ENCODE peak calls at places on chromosomes 16 and 17, in seven cellular contexts. K is K562, W is HCT116, X is SK-N-SH, A is H1, U is GM12878, M is HepG2. L is an unnamed sample. For H3K4me1 and H3K9me3, the result is how much of the 10 kb centered on the place peaks cover.

GRCh38 chr16:17266606-17267313 is 204.0 kb downstream of the XYLT1 start:
- DNase-seq in W (no peak), U (no peak), X (no peak), M (no peak), K (no peak), A (no peak), L (peak)

GRCh38 chr16:2039286-2040030 is 8.2 kb downstream of the NTHL1 start:
- DNase-seq in M (peak), K (peak), U (no peak), X (peak), A (no peak), W (no peak), L (no peak)

GRCh38 chr17:35242158-35242804 is 591 bp upstream of the SLFN5 start:
- DNase-seq in M (peak), W (peak), A (peak), K (peak), U (no peak), X (peak), L (peak)

GRCh38 chr16:85574672-85575475 is 38.2 kb upstream of the GSE1 start:
- DNase-seq in W (no peak), K (no peak), M (no peak), A (no peak), X (peak), U (no peak), L (no peak)

GRCh38 chr17:30323895-30324319 is 9.9 kb downstream of the TMIGD1 start:
- DNase-seq in W (peak), K (peak), U (no peak), A (no peak), M (no peak), X (no peak), L (no peak)

GRCh38 chr17:9226794-9227135 is 205.5 kb downstream of the NTN1 start:
- DNase-seq in A (peak), U (no peak), W (no peak), X (no peak), M (no peak), K (no peak), L (no peak)

GRCh38 chr16:30186782-30187555 is 3.6 kb downstream of the CORO1A start:
- DNase-seq in K (peak), W (no peak), U (peak), X (peak), M (peak), A (peak), L (peak)

GRCh38 chr16:23296994-23297393 is 5.1 kb upstream of the SCNN1B start:
- DNase-seq in W (peak), U (no peak), A (peak), K (peak), X (peak), M (peak), L (peak)

GRCh38 chr16:53948734-53949430 is 244.9 kb downstream of the FTO start:
- DNase-seq in A (no peak), U (no peak), M (no peak), X (no peak), K (no peak), W (no peak), L (no peak)

GRCh38 chr17:29383687-29384086 is 6.5 kb upstream of the TAOK1 start:
- DNase-seq in M (no peak), K (no peak), A (no peak), W (no peak), U (no peak), X (no peak), L (no peak)

GRCh38 chr17:44220211-44221071 is 966 bp upstream of the UBTF start:
- DNase-seq in M (no peak), K (peak), W (no peak), X (peak), U (no peak), A (peak), L (no peak)

GRCh38 chr17:79949646-79950292 is 85.9 kb downstream of the TBC1D16 start:
- DNase-seq in A (peak), X (peak), M (no peak), K (no peak), W (no peak), U (no peak), L (peak)

GRCh38 chr16:12565423-12565822 is 238.3 kb downstream of the CPPED1 start:
- DNase-seq in U (no peak), M (no peak), K (no peak), X (no peak), A (no peak), W (no peak), L (no peak)

GRCh38 chr16:68296291-68296690 is 14.5 kb downstream of the SLC7A6OS start:
- DNase-seq in K (no peak), X (no peak), U (no peak), W (no peak), A (no peak), M (no peak), L (no peak)

GRCh38 chr17:4256952-4257351 is 6.8 kb downstream of the ANKFY1 start:
- DNase-seq in X (no peak), K (no peak), U (no peak), A (no peak), M (no peak), W (no peak), L (no peak)

GRCh38 chr17:2697611-2698162 is 13.9 kb downstream of the CLUH start:
- DNase-seq in A (no peak), K (peak), U (no peak), W (no peak), M (no peak), X (peak), L (no peak)

GRCh38 chr17:73291260-73291801 is 20.5 kb downstream of the CDC42EP4 start:
- DNase-seq in K (peak), M (no peak), W (peak), A (no peak), X (no peak), U (peak), L (no peak)

GRCh38 chr17:15081008-15081407 is 184.1 kb downstream of the PMP22 start:
- DNase-seq in U (no peak), A (no peak), W (no peak), X (no peak), K (no peak), M (no peak), L (no peak)

GRCh38 chr17:50364715-50365114 is 8.3 kb downstream of the MRPL27 start:
- DNase-seq in U (no peak), K (no peak), M (no peak), W (no peak), X (no peak), A (no peak), L (no peak)

GRCh38 chr17:82399601-82400101 is 18.5 kb upstream of the HEXD start:
- DNase-seq in X (peak), M (no peak), W (no peak), K (no peak), U (no peak), A (no peak), L (no peak)

GRCh38 chr16:70421473-70422311 is 17.2 kb downstream of the ST3GAL2 start:
- DNase-seq in W (no peak), K (peak), M (no peak), U (no peak), A (no peak), X (no peak), L (no peak)

GRCh38 chr16:55499951-55500350 is 8.9 kb upstream of the LPCAT2 start:
- DNase-seq in X (no peak), A (peak), M (no peak), K (no peak), U (no peak), W (peak), L (no peak)

GRCh38 chr17:31907342-31907975 is 6.0 kb upstream of the UTP6 start:
- DNase-seq in W (no peak), M (no peak), A (no peak), U (no peak), X (no peak), K (no peak), L (no peak)

GRCh38 chr17:82449136-82449882 is 1.2 kb downstream of the CYBC1 start:
- DNase-seq in A (no peak), U (peak), W (no peak), K (no peak), X (peak), M (no peak), L (no peak)

GRCh38 chr17:27778193-27778592 is 22.1 kb downstream of the NOS2 start:
- DNase-seq in K (peak), M (no peak), U (no peak), A (no peak), X (no peak), W (no peak), L (no peak)

GRCh38 chr17:52124993-52125392 is 33.5 kb downstream of the CA10 start:
- DNase-seq in W (no peak), U (no peak), X (no peak), A (no peak), K (no peak), M (no peak), L (no peak)

GRCh38 chr17:38447502-38448095 is 19.3 kb downstream of the ARHGAP23 start:
- DNase-seq in M (no peak), A (no peak), K (no peak), U (no peak), W (no peak), X (no peak), L (no peak)
- H3K4me1 ChIP-seq in M (under half), A (under half), K (under half), U (under half), W (half or more), X (under half), L (under half)

DNA sequence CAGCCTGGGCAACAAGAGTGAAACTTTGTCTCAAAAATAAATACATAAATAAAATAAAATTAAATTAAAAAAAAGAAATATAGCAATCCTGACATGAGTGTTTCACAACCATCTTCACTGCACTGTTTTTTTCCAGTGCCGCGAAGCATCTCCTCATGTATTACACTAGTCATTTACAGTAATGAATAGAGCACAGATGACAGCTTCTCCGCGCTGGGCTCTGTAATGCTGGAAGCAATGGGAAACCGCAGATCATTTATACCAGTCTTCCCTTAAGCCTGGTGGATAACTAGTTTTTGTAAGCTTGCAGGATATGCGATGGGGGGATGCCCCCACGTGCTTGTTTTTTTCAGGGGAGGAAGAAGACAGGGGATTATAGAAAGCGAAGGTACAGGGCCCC is 86.9 kb downstream of the MYH13 start:
- DNase-seq in U (no peak), X (no peak), A (no peak), W (no peak), K (no peak), M (no peak), L (no peak)
- TF ChIP-seq YY1 in U (no peak), X (no peak), A (no peak), W (no peak), K (no peak), M (no peak), L (no peak)

GRCh38 chr17:61499632-61500031 is 47.4 kb downstream of the TBX4 start:
- DNase-seq in K (no peak), A (no peak), W (no peak), X (no peak), U (no peak), M (no peak), L (no peak)
- H3K9me3 ChIP-seq in K (under half), A (under half), W (under half), X (under half), U (under half), M (under half), L (under half)

DNA sequence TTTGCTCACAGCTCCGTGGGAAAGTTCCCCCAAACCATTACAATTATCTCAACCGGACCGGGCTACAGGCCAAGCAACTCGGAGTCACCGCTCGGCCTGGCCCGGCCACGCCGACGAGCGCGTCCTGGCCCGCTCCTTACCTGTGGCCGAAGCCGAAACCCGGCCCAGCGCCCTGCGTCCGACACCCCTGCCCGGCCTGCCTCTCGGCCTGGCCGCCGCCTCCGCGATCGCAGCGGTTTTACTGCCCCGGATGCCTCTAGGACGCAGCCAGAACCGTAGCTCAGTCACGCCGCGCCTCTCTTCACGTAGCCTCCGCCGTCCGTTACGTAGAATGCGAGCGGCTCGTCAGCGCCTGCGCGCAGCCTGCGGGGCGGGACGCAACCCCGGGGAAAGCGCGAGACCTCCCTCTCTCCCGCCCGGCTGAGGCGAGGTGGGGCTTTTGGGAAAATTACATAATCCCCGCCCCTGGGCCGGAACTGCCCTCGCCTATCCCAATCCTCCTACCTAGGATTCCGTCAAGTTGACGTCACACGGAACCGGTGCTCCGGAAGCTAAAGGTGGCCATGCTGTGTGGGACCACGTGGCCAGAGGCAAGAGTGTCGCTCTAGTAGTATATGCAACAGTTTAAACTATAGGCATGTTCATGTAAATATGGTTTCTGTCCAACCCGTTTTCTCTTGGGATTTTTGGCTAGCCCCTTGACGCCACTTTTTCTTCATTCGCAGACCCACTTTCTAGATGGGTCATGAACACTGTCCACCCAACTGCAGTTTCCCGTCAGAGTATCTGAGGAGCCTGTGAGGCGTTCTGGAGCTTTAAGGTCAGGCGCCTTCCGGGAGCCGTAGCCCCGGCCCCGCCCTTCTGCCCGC is at the start of gene CCDC47:
- DNase-seq in W (peak), X (peak), A (peak), M (peak), U (peak), K (peak), L (peak)
- H3K4me1 ChIP-seq in W (under half), X (under half), A (under half), M (under half), U (under half), K (under half), L (under half)

GRCh38 chr17:5283531-5284315 is 1.6 kb downstream of the RABEP1 start:
- DNase-seq in K (no peak), W (no peak), M (no peak), U (no peak), A (no peak), X (no peak), L (no peak)
- TF ChIP-seq YY1 in K (no peak), W (no peak), M (no peak), U (no peak), A (no peak), X (no peak), L (no peak)

GRCh38 chr16:35506018-35506897 is 2046.8 kb downstream of the TP53TG3F start:
- DNase-seq in K (peak), M (no peak), X (peak), U (no peak), W (no peak), A (no peak), L (no peak)

GRCh38 chr16:35516551-35516950 is 2057.1 kb downstream of the TP53TG3F start:
- DNase-seq in U (no peak), M (no peak), W (no peak), X (no peak), A (no peak), K (no peak), L (no peak)

GRCh38 chr16:35506898-35507194 is 2047.4 kb downstream of the TP53TG3F start:
- DNase-seq in K (no peak), A (no peak), W (no peak), U (no peak), X (peak), M (no peak), L (no peak)

GRCh38 chr16:35510701-35511100 is 2051.3 kb downstream of the TP53TG3F start:
- DNase-seq in X (no peak), M (no peak), K (no peak), A (no peak), U (no peak), W (no peak), L (no peak)
- H3K9me3 ChIP-seq in X (under half), M (half or more), K (under half), A (half or more), U (under half), W (under half), L (under half)

DNA sequence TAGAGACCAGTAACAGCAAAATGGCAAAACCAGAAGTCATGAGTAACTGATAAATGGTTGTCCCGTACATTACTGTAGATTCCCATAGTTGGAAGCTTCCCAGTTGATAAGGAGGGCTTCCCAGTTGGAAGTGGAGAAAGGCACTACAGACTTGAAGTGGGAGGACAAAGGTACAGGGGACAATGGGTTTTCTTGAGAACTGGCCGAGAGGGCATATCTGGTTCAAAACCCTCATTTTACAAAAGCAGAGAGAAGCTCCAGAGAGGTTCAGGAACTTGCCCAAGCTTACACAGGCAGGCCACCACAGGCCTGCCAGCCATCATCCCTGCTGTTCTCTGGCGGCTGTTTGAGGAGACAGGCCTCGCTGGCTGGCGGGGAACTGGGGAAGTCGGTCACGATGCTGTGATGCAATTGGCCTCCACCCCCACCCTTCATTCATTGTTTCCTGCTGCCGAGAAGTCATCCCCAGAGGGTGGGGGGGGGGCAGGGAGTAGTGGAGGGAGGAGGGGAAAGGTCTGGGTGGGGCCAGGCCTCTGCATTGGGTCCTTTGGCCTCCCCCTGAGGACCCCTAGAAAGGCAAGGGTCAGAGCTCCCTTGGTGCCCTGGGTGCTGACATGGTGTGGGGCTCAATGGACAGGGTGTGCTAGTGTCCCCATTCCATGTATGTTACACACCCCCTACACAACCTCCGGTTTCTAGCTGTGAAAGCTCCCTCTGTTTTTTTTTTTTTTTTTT is 3.0 kb downstream of the UBALD2 start:
- DNase-seq in X (peak), M (no peak), A (no peak), U (peak), W (no peak), K (peak), L (no peak)
- H3K4me1 ChIP-seq in X (under half), M (half or more), A (under half), U (under half), W (under half), K (half or more), L (under half)

L was measured in NT2/D1.